ENCODE peak calls at places on chromosomes 1 and 21, in five cellular contexts. One of them, this sample, is unnamed.

GRCh38 chr1:179298952-179299351 is 5.4 kb downstream of the SOAT1 start:
- DNase-seq in CD8-positive, alpha-beta T cell: no peak
- DNase-seq in hepatocyte: no peak
- DNase-seq in uterus: no peak
- DNase-seq in DND-41: peak; percentile 72
- DNase-seq in this sample: no peak

GRCh38 chr21:42555756-42556438 is 42.2 kb downstream of the SLC37A1 start:
- DNase-seq in DND-41: no peak
- DNase-seq in uterus: peak; percentile 7
- DNase-seq in CD8-positive, alpha-beta T cell: no peak
- DNase-seq in hepatocyte: no peak
- DNase-seq in this sample: no peak

GRCh38 chr1:51313961-51314777 is 16.2 kb downstream of the TTC39A start:
- DNase-seq in hepatocyte: peak; percentile 67
- DNase-seq in uterus: no peak
- DNase-seq in CD8-positive, alpha-beta T cell: no peak
- DNase-seq in DND-41: no peak
- DNase-seq in this sample: no peak

GRCh38 chr1:70140343-70140742 is 65.0 kb downstream of the LRRC40 start:
- DNase-seq in CD8-positive, alpha-beta T cell: no peak
- DNase-seq in DND-41: no peak
- DNase-seq in hepatocyte: peak; percentile 42
- DNase-seq in uterus: no peak
- DNase-seq in this sample: no peak

GRCh38 chr1:164771568-164772350 is 212.8 kb downstream of the PBX1 start:
- DNase-seq in uterus: peak; percentile 74
- DNase-seq in DND-41: no peak
- DNase-seq in CD8-positive, alpha-beta T cell: no peak
- DNase-seq in hepatocyte: peak; percentile 86
- DNase-seq in this sample: no peak

GRCh38 chr1:68551459-68551858 is 54.6 kb upstream of the DEPDC1 start:
- DNase-seq in DND-41: no peak
- DNase-seq in hepatocyte: no peak
- DNase-seq in CD8-positive, alpha-beta T cell: no peak
- DNase-seq in uterus: no peak
- DNase-seq in this sample: no peak

GRCh38 chr1:198174297-198174696 is 17.5 kb downstream of the NEK7 start:
- DNase-seq in uterus: no peak
- DNase-seq in CD8-positive, alpha-beta T cell: no peak
- DNase-seq in DND-41: no peak
- DNase-seq in hepatocyte: no peak
- DNase-seq in this sample: no peak

GRCh38 chr1:102834688-102835320 is 273.5 kb downstream of the COL11A1 start:
- DNase-seq in hepatocyte: no peak
- DNase-seq in CD8-positive, alpha-beta T cell: no peak
- DNase-seq in uterus: no peak
- DNase-seq in DND-41: no peak
- DNase-seq in this sample: no peak

GRCh38 chr1:83508485-83509151 is 490.3 kb downstream of the TTLL7 start:
- DNase-seq in uterus: no peak
- DNase-seq in hepatocyte: peak; percentile 18
- DNase-seq in DND-41: peak; percentile 73
- DNase-seq in CD8-positive, alpha-beta T cell: no peak
- DNase-seq in this sample: peak; percentile 32

GRCh38 chr1:24925082-24925779 is 4.8 kb downstream of the RUNX3 start:
- DNase-seq in CD8-positive, alpha-beta T cell: peak; percentile 72
- DNase-seq in hepatocyte: no peak
- DNase-seq in DND-41: peak; percentile 67
- DNase-seq in uterus: no peak
- DNase-seq in this sample: no peak

GRCh38 chr1:97947751-97948150 is 26.9 kb upstream of the DPYD start:
- DNase-seq in DND-41: no peak
- DNase-seq in CD8-positive, alpha-beta T cell: no peak
- DNase-seq in hepatocyte: no peak
- DNase-seq in uterus: no peak
- DNase-seq in this sample: no peak

GRCh38 chr1:182430263-182431068 is 19.5 kb upstream of the RGSL1 start:
- DNase-seq in uterus: no peak
- DNase-seq in hepatocyte: no peak
- DNase-seq in DND-41: peak; percentile 66
- DNase-seq in CD8-positive, alpha-beta T cell: no peak
- DNase-seq in this sample: no peak

GRCh38 chr1:68791800-68792199 is 294.9 kb upstream of the DEPDC1 start:
- DNase-seq in hepatocyte: no peak
- DNase-seq in DND-41: no peak
- DNase-seq in uterus: no peak
- DNase-seq in CD8-positive, alpha-beta T cell: no peak
- DNase-seq in this sample: no peak

GRCh38 chr1:209387271-209387968 is 196.1 kb upstream of the CAMK1G start:
- DNase-seq in CD8-positive, alpha-beta T cell: no peak
- DNase-seq in hepatocyte: no peak
- DNase-seq in DND-41: no peak
- DNase-seq in uterus: no peak
- DNase-seq in this sample: no peak

GRCh38 chr1:212189352-212189738 is 95.9 kb upstream of the PPP2R5A start:
- DNase-seq in DND-41: no peak
- DNase-seq in CD8-positive, alpha-beta T cell: no peak
- DNase-seq in uterus: no peak
- DNase-seq in hepatocyte: no peak
- DNase-seq in this sample: no peak

GRCh38 chr1:145891143-145891542 is 5.5 kb upstream of the ANKRD35 start:
- DNase-seq in uterus: no peak
- DNase-seq in hepatocyte: no peak
- DNase-seq in CD8-positive, alpha-beta T cell: no peak
- DNase-seq in DND-41: no peak
- DNase-seq in this sample: no peak

GRCh38 chr21:28632718-28633408 is 359.8 kb downstream of the LTN1 start:
- DNase-seq in uterus: no peak
- DNase-seq in DND-41: no peak
- DNase-seq in CD8-positive, alpha-beta T cell: no peak
- DNase-seq in hepatocyte: no peak
- DNase-seq in this sample: no peak

GRCh38 chr1:246398126-246398813 is 108.8 kb downstream of the SMYD3 start:
- DNase-seq in hepatocyte: no peak
- DNase-seq in CD8-positive, alpha-beta T cell: no peak
- DNase-seq in uterus: no peak
- DNase-seq in DND-41: no peak
- DNase-seq in this sample: peak; percentile 51

GRCh38 chr1:240189386-240189989 is 97.8 kb downstream of the FMN2 start:
- DNase-seq in DND-41: peak; percentile 22
- DNase-seq in CD8-positive, alpha-beta T cell: no peak
- DNase-seq in uterus: no peak
- DNase-seq in hepatocyte: peak; percentile 73
- DNase-seq in this sample: no peak

GRCh38 chr1:24027838-24028468 is 47.8 kb upstream of the SRSF10 start:
- DNase-seq in CD8-positive, alpha-beta T cell: no peak
- DNase-seq in DND-41: no peak
- DNase-seq in hepatocyte: peak; percentile 52
- DNase-seq in uterus: no peak
- DNase-seq in this sample: no peak

GRCh38 chr1:119160435-119160834 is 20.0 kb upstream of the WARS2 start:
- DNase-seq in CD8-positive, alpha-beta T cell: no peak
- DNase-seq in hepatocyte: no peak
- DNase-seq in DND-41: no peak
- DNase-seq in uterus: no peak
- DNase-seq in this sample: no peak

GRCh38 chr1:175572932-175573871 is 170.2 kb downstream of the TNR start:
- DNase-seq in uterus: peak; percentile 28
- DNase-seq in CD8-positive, alpha-beta T cell: no peak
- DNase-seq in DND-41: no peak
- DNase-seq in hepatocyte: peak; percentile 62
- DNase-seq in this sample: no peak

GRCh38 chr1:206050655-206051235 is 2.2 kb upstream of the RHEX start:
- DNase-seq in hepatocyte: no peak
- DNase-seq in DND-41: peak; percentile 45
- DNase-seq in uterus: no peak
- DNase-seq in CD8-positive, alpha-beta T cell: no peak
- DNase-seq in this sample: no peak

DNA sequence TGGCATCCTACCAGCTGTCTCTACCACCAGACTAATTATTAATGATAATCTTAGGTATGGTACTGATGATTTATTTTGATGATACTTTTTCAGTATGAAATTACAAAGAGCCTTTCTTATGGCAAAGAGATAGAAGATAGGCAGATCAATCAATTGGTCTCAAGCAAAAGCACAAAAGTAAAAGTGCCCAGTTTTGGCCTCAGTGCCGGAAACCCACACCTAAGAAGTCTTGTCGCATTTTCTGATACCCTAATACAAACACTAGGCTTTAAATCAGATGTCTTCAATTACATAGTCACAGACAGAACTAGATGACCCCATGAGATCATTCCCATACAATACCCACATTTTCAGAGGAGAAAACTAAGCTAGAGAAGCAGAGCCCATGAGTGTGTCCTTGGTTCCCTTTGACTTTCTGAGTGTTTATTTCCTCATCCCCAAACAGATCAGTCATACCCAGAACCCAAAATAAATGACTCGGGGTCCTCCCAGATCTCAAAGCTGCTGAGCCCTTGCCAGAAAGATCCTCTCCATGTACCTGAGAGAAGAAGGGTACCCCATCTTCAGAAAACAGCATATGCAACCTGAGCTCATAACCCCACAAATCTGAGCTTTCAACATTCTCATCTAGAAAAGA is 7.7 kb downstream of the ITPKB start:
- DNase-seq in DND-41: no peak
- DNase-seq in hepatocyte: no peak
- DNase-seq in uterus: no peak
- DNase-seq in CD8-positive, alpha-beta T cell: no peak
- DNase-seq in this sample: no peak
- H3K4me1 ChIP-seq in DND-41: peaks cover 58% of the 10 kb centered on the region
- H3K4me1 ChIP-seq in hepatocyte: peaks cover 2% of the 10 kb centered on the region
- H3K4me1 ChIP-seq in uterus: peaks cover 5% of the 10 kb centered on the region
- H3K4me1 ChIP-seq in CD8-positive, alpha-beta T cell: peaks cover 54% of the 10 kb centered on the region
- H3K4me1 ChIP-seq in this sample: peaks cover 6% of the 10 kb centered on the region

GRCh38 chr1:55037733-55038551 is 1.4 kb upstream of the PCSK9 start:
- DNase-seq in DND-41: no peak
- DNase-seq in CD8-positive, alpha-beta T cell: no peak
- DNase-seq in uterus: no peak
- DNase-seq in hepatocyte: no peak
- DNase-seq in this sample: no peak
- H3K27me3 ChIP-seq in DND-41: peaks cover 34% of the 10 kb centered on the region
- H3K27me3 ChIP-seq in CD8-positive, alpha-beta T cell: no peaks in the 10 kb centered on the region
- H3K27me3 ChIP-seq in uterus: peaks cover 20% of the 10 kb centered on the region
- H3K27me3 ChIP-seq in hepatocyte: peaks cover 32% of the 10 kb centered on the region
- H3K27me3 ChIP-seq in this sample: no peaks in the 10 kb centered on the region

GRCh38 chr1:242211254-242212022 is 212.5 kb upstream of the MAP1LC3C start:
- DNase-seq in DND-41: no peak
- DNase-seq in hepatocyte: peak; percentile 26
- DNase-seq in uterus: no peak
- DNase-seq in CD8-positive, alpha-beta T cell: no peak
- DNase-seq in this sample: no peak
- H3K4me1 ChIP-seq in DND-41: no peaks in the 10 kb centered on the region
- H3K4me1 ChIP-seq in hepatocyte: peaks cover 11% of the 10 kb centered on the region
- H3K4me1 ChIP-seq in uterus: no peaks in the 10 kb centered on the region
- H3K4me1 ChIP-seq in CD8-positive, alpha-beta T cell: no peaks in the 10 kb centered on the region
- H3K4me1 ChIP-seq in this sample: no peaks in the 10 kb centered on the region

GRCh38 chr1:3066250-3066711 is 2.7 kb upstream of the PRDM16 start:
- DNase-seq in hepatocyte: peak; percentile 68
- DNase-seq in uterus: peak; percentile 18
- DNase-seq in DND-41: no peak
- DNase-seq in CD8-positive, alpha-beta T cell: no peak
- DNase-seq in this sample: peak; percentile 75
- H3K27me3 ChIP-seq in hepatocyte: peaks cover 75% of the 10 kb centered on the region
- H3K27me3 ChIP-seq in uterus: peaks cover 64% of the 10 kb centered on the region
- H3K27me3 ChIP-seq in DND-41: no peaks in the 10 kb centered on the region
- H3K27me3 ChIP-seq in CD8-positive, alpha-beta T cell: peaks cover under 1% of the 10 kb centered on the region
- H3K27me3 ChIP-seq in this sample: no peaks in the 10 kb centered on the region

GRCh38 chr1:181092056-181092455 is 3.6 kb downstream of the IER5 start:
- DNase-seq in uterus: no peak
- DNase-seq in CD8-positive, alpha-beta T cell: no peak
- DNase-seq in DND-41: no peak
- DNase-seq in hepatocyte: no peak
- DNase-seq in this sample: no peak
- H3K4me1 ChIP-seq in uterus: peaks cover 5% of the 10 kb centered on the region
- H3K4me1 ChIP-seq in CD8-positive, alpha-beta T cell: peaks cover 20% of the 10 kb centered on the region
- H3K4me1 ChIP-seq in DND-41: peaks cover 56% of the 10 kb centered on the region
- H3K4me1 ChIP-seq in hepatocyte: peaks cover 39% of the 10 kb centered on the region
- H3K4me1 ChIP-seq in this sample: peaks cover 15% of the 10 kb centered on the region

GRCh38 chr1:202642619-202643291 is 67.5 kb downstream of the SYT2 start:
- DNase-seq in CD8-positive, alpha-beta T cell: no peak
- DNase-seq in uterus: no peak
- DNase-seq in DND-41: no peak
- DNase-seq in hepatocyte: no peak
- DNase-seq in this sample: no peak

GRCh38 chr1:202642212-202642611 is 68.0 kb downstream of the SYT2 start:
- DNase-seq in DND-41: no peak
- DNase-seq in uterus: no peak
- DNase-seq in CD8-positive, alpha-beta T cell: no peak
- DNase-seq in hepatocyte: no peak
- DNase-seq in this sample: no peak

GRCh38 chr1:202643397-202644218 is 66.6 kb downstream of the SYT2 start:
- DNase-seq in uterus: no peak
- DNase-seq in DND-41: no peak
- DNase-seq in CD8-positive, alpha-beta T cell: no peak
- DNase-seq in hepatocyte: peak; percentile 21
- DNase-seq in this sample: no peak

GRCh38 chr1:202639500-202639899 is 70.8 kb downstream of the SYT2 start:
- DNase-seq in DND-41: no peak
- DNase-seq in uterus: no peak
- DNase-seq in CD8-positive, alpha-beta T cell: no peak
- DNase-seq in hepatocyte: no peak
- DNase-seq in this sample: no peak

DNA sequence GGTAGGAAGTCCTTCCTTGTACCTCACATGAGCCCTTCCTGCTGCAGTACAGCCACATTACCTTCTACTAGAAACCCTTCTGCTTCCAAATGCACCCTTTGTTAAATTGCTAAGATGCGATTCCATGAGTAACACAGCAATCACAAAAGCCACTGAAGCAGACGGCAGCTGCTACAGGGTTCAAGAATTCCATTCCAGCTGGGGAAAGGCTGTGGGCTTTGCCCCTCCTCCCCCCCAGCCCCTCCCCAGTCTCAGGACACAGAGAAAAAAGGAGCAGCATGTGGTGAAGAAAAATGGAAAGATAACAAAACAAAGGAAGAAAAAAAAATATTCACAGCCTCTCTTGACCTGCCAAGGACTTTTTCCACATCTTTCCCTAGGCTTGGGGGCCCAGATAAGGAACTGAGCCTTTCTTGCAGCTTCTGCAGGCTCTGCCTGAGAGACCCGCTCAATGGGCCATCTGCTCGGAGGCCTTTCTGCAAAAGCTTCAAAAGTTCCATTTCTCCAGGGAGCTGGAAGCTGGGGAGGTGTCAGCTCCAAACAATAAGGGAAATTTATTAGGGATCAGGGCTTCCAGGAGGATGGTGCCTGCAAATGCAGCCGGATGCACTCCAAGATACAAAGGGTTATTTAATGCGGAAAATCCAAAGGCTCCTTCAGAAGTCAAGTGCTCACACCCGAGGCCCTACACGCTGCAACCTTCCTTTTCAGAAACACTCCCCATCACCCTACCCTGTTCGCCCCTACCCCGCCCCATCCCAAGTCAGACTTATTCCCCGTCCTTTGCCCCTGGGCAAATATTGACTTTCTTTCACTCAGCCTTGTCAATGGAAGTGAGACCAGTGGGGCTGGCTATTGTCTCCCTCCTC is 72.0 kb downstream of the SYT2 start:
- DNase-seq in hepatocyte: peak; percentile 38
- DNase-seq in uterus: no peak
- DNase-seq in DND-41: no peak
- DNase-seq in CD8-positive, alpha-beta T cell: no peak
- DNase-seq in this sample: no peak
- H3K27me3 ChIP-seq in hepatocyte: peaks cover 19% of the 10 kb centered on the region
- H3K27me3 ChIP-seq in uterus: peaks cover 6% of the 10 kb centered on the region
- H3K27me3 ChIP-seq in DND-41: no peaks in the 10 kb centered on the region
- H3K27me3 ChIP-seq in CD8-positive, alpha-beta T cell: peaks cover 7% of the 10 kb centered on the region
- H3K27me3 ChIP-seq in this sample: no peaks in the 10 kb centered on the region